ENCODE peak calls at places on chromosomes 1 and 21, in seven cellular contexts. One of them, this sample, is unnamed.

GRCh38 chr1:2865000-2865399 is 63.5 kb upstream of the TTC34 start:
- DNase-seq in IMR-90: no peak
- DNase-seq in H9: no peak
- DNase-seq in mesendoderm: no peak
- DNase-seq in neuronal stem cell: no peak
- DNase-seq in trophoblast cell: no peak
- DNase-seq in H1: no peak
- DNase-seq in this sample: no peak

GRCh38 chr21:44752701-44753235 is 41.4 kb upstream of the TSPEAR start:
- DNase-seq in IMR-90: no peak
- DNase-seq in H9: no peak
- DNase-seq in mesendoderm: peak
- DNase-seq in neuronal stem cell: no peak
- DNase-seq in trophoblast cell: peak
- DNase-seq in H1: no peak
- DNase-seq in this sample: no peak

GRCh38 chr1:14255711-14256110 is 342.8 kb upstream of the KAZN start:
- DNase-seq in IMR-90: no peak
- DNase-seq in H9: no peak
- DNase-seq in mesendoderm: no peak
- DNase-seq in neuronal stem cell: no peak
- DNase-seq in trophoblast cell: no peak
- DNase-seq in H1: no peak
- DNase-seq in this sample: no peak

GRCh38 chr21:32270748-32271147 is 8.1 kb downstream of the MIS18A start:
- DNase-seq in IMR-90: no peak
- DNase-seq in H9: no peak
- DNase-seq in mesendoderm: no peak
- DNase-seq in neuronal stem cell: no peak
- DNase-seq in trophoblast cell: no peak
- DNase-seq in H1: no peak
- DNase-seq in this sample: no peak

GRCh38 chr1:96076589-96076988 is 645.0 kb upstream of the PTBP2 start:
- DNase-seq in IMR-90: no peak
- DNase-seq in H9: no peak
- DNase-seq in mesendoderm: no peak
- DNase-seq in neuronal stem cell: no peak
- DNase-seq in trophoblast cell: peak
- DNase-seq in H1: no peak
- DNase-seq in this sample: no peak

GRCh38 chr1:8533907-8534306 is 216.0 kb downstream of the SLC45A1 start:
- DNase-seq in IMR-90: no peak
- DNase-seq in H9: no peak
- DNase-seq in mesendoderm: no peak
- DNase-seq in neuronal stem cell: no peak
- DNase-seq in trophoblast cell: no peak
- DNase-seq in H1: no peak
- DNase-seq in this sample: no peak

GRCh38 chr1:165717918-165718515 is 19.7 kb upstream of the ALDH9A1 start:
- DNase-seq in IMR-90: peak
- DNase-seq in H9: peak
- DNase-seq in mesendoderm: peak
- DNase-seq in neuronal stem cell: peak
- DNase-seq in trophoblast cell: peak
- DNase-seq in H1: peak
- DNase-seq in this sample: peak

GRCh38 chr1:94301186-94301585 is 63.8 kb upstream of the ARHGAP29 start:
- DNase-seq in IMR-90: no peak
- DNase-seq in H9: no peak
- DNase-seq in mesendoderm: no peak
- DNase-seq in neuronal stem cell: no peak
- DNase-seq in trophoblast cell: no peak
- DNase-seq in H1: no peak
- DNase-seq in this sample: no peak

GRCh38 chr21:15729346-15729673 is 472 bp upstream of the USP25 start:
- DNase-seq in IMR-90: peak
- DNase-seq in H9: no peak
- DNase-seq in mesendoderm: peak
- DNase-seq in neuronal stem cell: no peak
- DNase-seq in trophoblast cell: no peak
- DNase-seq in H1: no peak
- DNase-seq in this sample: no peak

GRCh38 chr1:42214447-42214871 is 49.9 kb upstream of the GUCA2A start:
- DNase-seq in IMR-90: peak
- DNase-seq in H9: no peak
- DNase-seq in mesendoderm: no peak
- DNase-seq in neuronal stem cell: no peak
- DNase-seq in trophoblast cell: peak
- DNase-seq in H1: no peak
- DNase-seq in this sample: peak

GRCh38 chr1:17507916-17508315 is 31.6 kb upstream of the ARHGEF10L start:
- DNase-seq in IMR-90: no peak
- DNase-seq in H9: peak
- DNase-seq in mesendoderm: peak
- DNase-seq in neuronal stem cell: no peak
- DNase-seq in trophoblast cell: no peak
- DNase-seq in H1: no peak
- DNase-seq in this sample: no peak

GRCh38 chr1:50969611-50970507 is at the start of gene CDKN2C:
- DNase-seq in IMR-90: peak
- DNase-seq in H9: peak
- DNase-seq in mesendoderm: peak
- DNase-seq in neuronal stem cell: no peak
- DNase-seq in trophoblast cell: peak
- DNase-seq in H1: peak
- DNase-seq in this sample: peak

GRCh38 chr21:35093514-35093913 is 44.4 kb upstream of the RUNX1 start:
- DNase-seq in IMR-90: no peak
- DNase-seq in H9: no peak
- DNase-seq in mesendoderm: no peak
- DNase-seq in neuronal stem cell: no peak
- DNase-seq in trophoblast cell: no peak
- DNase-seq in H1: no peak
- DNase-seq in this sample: no peak

GRCh38 chr1:201396859-201397464 is 2.2 kb downstream of the LAD1 start:
- DNase-seq in IMR-90: no peak
- DNase-seq in H9: no peak
- DNase-seq in mesendoderm: no peak
- DNase-seq in neuronal stem cell: no peak
- DNase-seq in trophoblast cell: peak
- DNase-seq in H1: no peak
- DNase-seq in this sample: no peak

GRCh38 chr1:15573477-15573876 is 11.4 kb downstream of the AGMAT start:
- DNase-seq in IMR-90: peak
- DNase-seq in H9: no peak
- DNase-seq in mesendoderm: no peak
- DNase-seq in neuronal stem cell: no peak
- DNase-seq in trophoblast cell: no peak
- DNase-seq in H1: no peak
- DNase-seq in this sample: peak

GRCh38 chr21:34129039-34129891 is 55.9 kb downstream of the MRPS6 start:
- DNase-seq in IMR-90: peak
- DNase-seq in H9: peak
- DNase-seq in mesendoderm: peak
- DNase-seq in neuronal stem cell: peak
- DNase-seq in trophoblast cell: peak
- DNase-seq in H1: peak
- DNase-seq in this sample: peak

GRCh38 chr1:34409689-34410229 is 233.1 kb downstream of the C1orf94 start:
- DNase-seq in IMR-90: no peak
- DNase-seq in H9: no peak
- DNase-seq in mesendoderm: no peak
- DNase-seq in neuronal stem cell: no peak
- DNase-seq in trophoblast cell: no peak
- DNase-seq in H1: peak
- DNase-seq in this sample: no peak

GRCh38 chr1:181910905-181911304 is 150.6 kb downstream of the ZNF648 start:
- DNase-seq in IMR-90: no peak
- DNase-seq in H9: no peak
- DNase-seq in mesendoderm: peak
- DNase-seq in neuronal stem cell: no peak
- DNase-seq in trophoblast cell: peak
- DNase-seq in H1: no peak
- DNase-seq in this sample: no peak

GRCh38 chr1:221725683-221726330 is 16.1 kb downstream of the DUSP10 start:
- DNase-seq in IMR-90: peak
- DNase-seq in H9: no peak
- DNase-seq in mesendoderm: no peak
- DNase-seq in neuronal stem cell: no peak
- DNase-seq in trophoblast cell: peak
- DNase-seq in H1: no peak
- DNase-seq in this sample: peak

GRCh38 chr1:37169743-37170275 is 135.5 kb upstream of the GRIK3 start:
- DNase-seq in IMR-90: no peak
- DNase-seq in H9: no peak
- DNase-seq in mesendoderm: no peak
- DNase-seq in neuronal stem cell: no peak
- DNase-seq in trophoblast cell: no peak
- DNase-seq in H1: peak
- DNase-seq in this sample: no peak

GRCh38 chr1:37166005-37166404 is 131.7 kb upstream of the GRIK3 start:
- DNase-seq in IMR-90: no peak
- DNase-seq in H9: no peak
- DNase-seq in mesendoderm: no peak
- DNase-seq in neuronal stem cell: no peak
- DNase-seq in trophoblast cell: no peak
- DNase-seq in H1: no peak
- DNase-seq in this sample: no peak

GRCh38 chr1:37169241-37169640 is 134.9 kb upstream of the GRIK3 start:
- DNase-seq in IMR-90: no peak
- DNase-seq in H9: no peak
- DNase-seq in mesendoderm: no peak
- DNase-seq in neuronal stem cell: no peak
- DNase-seq in trophoblast cell: no peak
- DNase-seq in H1: no peak
- DNase-seq in this sample: no peak

GRCh38 chr1:37171651-37172050 is 137.3 kb upstream of the GRIK3 start:
- DNase-seq in IMR-90: no peak
- DNase-seq in H9: no peak
- DNase-seq in mesendoderm: no peak
- DNase-seq in neuronal stem cell: no peak
- DNase-seq in trophoblast cell: no peak
- DNase-seq in H1: no peak
- DNase-seq in this sample: no peak

GRCh38 chr1:37167479-37167878 is 133.2 kb upstream of the GRIK3 start:
- DNase-seq in IMR-90: no peak
- DNase-seq in H9: no peak
- DNase-seq in mesendoderm: no peak
- DNase-seq in neuronal stem cell: no peak
- DNase-seq in trophoblast cell: no peak
- DNase-seq in H1: no peak
- DNase-seq in this sample: no peak
- H3K4me2 ChIP-seq in IMR-90: no peak
- H3K4me2 ChIP-seq in H9: no peak
- H3K4me2 ChIP-seq in mesendoderm: no peak
- H3K4me2 ChIP-seq in neuronal stem cell: no peak
- H3K4me2 ChIP-seq in trophoblast cell: no peak
- H3K4me2 ChIP-seq in H1: no peak
- H3K4me2 ChIP-seq in this sample: no peak

DNA sequence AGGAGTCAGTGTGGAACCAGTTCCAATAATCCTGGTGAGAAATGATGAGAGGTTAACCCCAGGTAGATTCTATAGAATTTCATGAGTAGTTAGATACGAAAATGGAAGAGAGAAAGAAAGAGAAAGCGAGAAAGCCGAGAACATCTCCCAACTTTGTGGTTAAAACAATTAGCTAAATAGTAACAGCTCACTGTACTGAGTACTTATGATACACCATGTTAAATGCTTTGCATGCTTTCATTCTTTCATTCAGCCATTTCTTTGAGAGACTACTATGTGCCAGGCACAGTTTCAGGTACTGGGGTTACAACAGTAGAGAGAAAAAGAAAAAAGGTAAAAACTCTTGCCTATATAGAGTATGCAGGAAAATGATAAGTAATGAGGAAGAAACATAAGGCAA is 109.7 kb upstream of the SYT6 start:
- DNase-seq in IMR-90: no peak
- DNase-seq in H9: no peak
- DNase-seq in mesendoderm: no peak
- DNase-seq in neuronal stem cell: no peak
- DNase-seq in trophoblast cell: no peak
- DNase-seq in H1: no peak
- DNase-seq in this sample: no peak
- H2BK120ac ChIP-seq in IMR-90: no peak
- H2BK120ac ChIP-seq in H9: no peak
- H2BK120ac ChIP-seq in mesendoderm: no peak
- H2BK120ac ChIP-seq in neuronal stem cell: no peak
- H2BK120ac ChIP-seq in trophoblast cell: no peak
- H2BK120ac ChIP-seq in H1: no peak
- H2BK120ac ChIP-seq in this sample: no peak

DNA sequence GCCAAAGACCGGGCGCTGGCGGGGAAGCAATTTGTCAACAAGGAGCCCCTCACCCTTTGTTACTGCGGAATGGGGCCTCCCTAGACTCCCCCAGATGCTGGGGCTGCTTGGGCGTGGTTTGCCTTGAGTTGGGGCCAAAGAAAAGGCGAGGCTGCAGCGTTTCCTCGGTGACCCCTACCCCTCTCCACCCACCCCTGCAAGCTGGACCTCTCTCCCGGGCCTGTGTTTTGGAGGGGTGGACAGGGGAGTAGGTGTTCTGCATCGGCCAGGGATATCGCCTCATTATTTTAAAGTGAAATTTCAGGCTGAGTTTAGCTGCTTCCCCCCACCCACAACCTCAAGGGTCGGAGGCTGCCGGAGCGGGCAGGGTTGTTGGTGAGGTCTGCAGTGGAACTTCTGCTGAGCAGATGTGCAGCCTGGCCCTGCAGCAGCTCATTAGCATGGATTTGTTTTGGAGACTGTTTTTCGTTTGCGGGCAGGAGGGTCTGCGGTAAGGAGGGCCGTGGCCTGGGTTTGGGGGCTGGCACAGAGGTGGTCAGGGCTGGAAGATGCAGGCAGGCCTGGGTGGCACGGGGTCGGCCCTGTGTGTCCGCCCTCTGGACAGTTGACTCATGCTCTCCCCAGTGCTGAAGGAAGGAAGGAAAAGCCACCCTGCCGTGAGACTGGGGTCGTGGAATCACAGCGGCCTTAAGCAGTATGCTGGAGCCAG is 1.6 kb downstream of the NBL1 start:
- DNase-seq in IMR-90: peak
- DNase-seq in H9: no peak
- DNase-seq in mesendoderm: no peak
- DNase-seq in neuronal stem cell: no peak
- DNase-seq in trophoblast cell: no peak
- DNase-seq in H1: peak
- DNase-seq in this sample: peak
- H3K4me2 ChIP-seq in IMR-90: peak
- H3K4me2 ChIP-seq in H9: peak
- H3K4me2 ChIP-seq in mesendoderm: no peak
- H3K4me2 ChIP-seq in neuronal stem cell: peak
- H3K4me2 ChIP-seq in trophoblast cell: peak
- H3K4me2 ChIP-seq in H1: peak
- H3K4me2 ChIP-seq in this sample: peak

DNA sequence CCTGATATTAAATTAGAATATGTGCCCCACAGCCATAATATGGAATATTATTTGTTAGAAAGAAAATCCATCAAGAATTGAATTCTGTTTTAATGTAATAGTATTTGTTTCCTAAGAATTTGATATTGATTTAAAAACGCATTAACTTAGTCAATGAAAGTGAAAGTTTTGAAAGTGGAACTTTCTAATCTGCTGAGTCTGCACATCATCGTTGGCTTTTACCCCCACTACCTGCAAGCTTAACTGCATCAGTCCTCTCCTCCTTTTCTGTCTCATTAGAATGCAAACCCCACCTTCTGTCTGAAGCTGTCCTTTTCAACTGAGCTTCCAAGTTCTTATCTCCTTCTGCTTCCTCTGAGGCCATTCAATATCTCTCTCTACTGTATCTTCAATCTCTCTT is 42.5 kb downstream of the XCL1 start:
- DNase-seq in IMR-90: no peak
- DNase-seq in H9: no peak
- DNase-seq in mesendoderm: peak
- DNase-seq in neuronal stem cell: no peak
- DNase-seq in trophoblast cell: no peak
- DNase-seq in H1: no peak
- DNase-seq in this sample: no peak
- H2BK120ac ChIP-seq in IMR-90: no peak
- H2BK120ac ChIP-seq in H9: no peak
- H2BK120ac ChIP-seq in mesendoderm: no peak
- H2BK120ac ChIP-seq in neuronal stem cell: no peak
- H2BK120ac ChIP-seq in trophoblast cell: peak
- H2BK120ac ChIP-seq in H1: no peak
- H2BK120ac ChIP-seq in this sample: no peak